ENCODE peak calls at places on chromosomes 4 and X, in six cellular contexts. One of them, this sample, is unnamed.

GRCh38 chrX:56986138-56986537 is 9.2 kb downstream of the SPIN3 start:
- DNase-seq in heart right ventricle: no peak
- DNase-seq in mesenchymal stem cell: no peak
- DNase-seq in hepatocyte: no peak
- DNase-seq in left lung: no peak
- DNase-seq in mucosa of descending colon: no peak
- DNase-seq in this sample: no peak

GRCh38 chr4:22695011-22695410 is 2.3 kb downstream of the GBA3 start:
- DNase-seq in heart right ventricle: no peak
- DNase-seq in hepatocyte: no peak
- DNase-seq in mucosa of descending colon: no peak
- DNase-seq in mesenchymal stem cell: no peak
- DNase-seq in left lung: no peak
- DNase-seq in this sample: no peak

GRCh38 chrX:19833034-19833677 is 54.2 kb downstream of the SH3KBP1 start:
- DNase-seq in mucosa of descending colon: no peak
- DNase-seq in mesenchymal stem cell: no peak
- DNase-seq in left lung: no peak
- DNase-seq in heart right ventricle: no peak
- DNase-seq in hepatocyte: no peak
- DNase-seq in this sample: no peak

GRCh38 chr4:93791570-93792195 is 36.9 kb upstream of the ATOH1 start:
- DNase-seq in hepatocyte: peak; percentile 84
- DNase-seq in mucosa of descending colon: peak; percentile 73
- DNase-seq in mesenchymal stem cell: peak; percentile 50
- DNase-seq in heart right ventricle: peak; percentile 30
- DNase-seq in left lung: no peak
- DNase-seq in this sample: no peak

GRCh38 chr4:10380695-10381094 is 76.5 kb downstream of the ZNF518B start:
- DNase-seq in left lung: no peak
- DNase-seq in mesenchymal stem cell: no peak
- DNase-seq in mucosa of descending colon: no peak
- DNase-seq in heart right ventricle: no peak
- DNase-seq in hepatocyte: no peak
- DNase-seq in this sample: no peak

GRCh38 chr4:3607690-3608514 is 75.7 kb upstream of the LRPAP1 start:
- DNase-seq in hepatocyte: no peak
- DNase-seq in heart right ventricle: no peak
- DNase-seq in left lung: no peak
- DNase-seq in mucosa of descending colon: no peak
- DNase-seq in mesenchymal stem cell: no peak
- DNase-seq in this sample: no peak

GRCh38 chr4:94408549-94409374 is 43.0 kb upstream of the PDLIM5 start:
- DNase-seq in heart right ventricle: no peak
- DNase-seq in hepatocyte: peak; percentile 52
- DNase-seq in left lung: no peak
- DNase-seq in mucosa of descending colon: no peak
- DNase-seq in mesenchymal stem cell: peak; percentile 77
- DNase-seq in this sample: no peak

GRCh38 chrX:72028701-72029470 is 102.8 kb downstream of the RTL5 start:
- DNase-seq in mesenchymal stem cell: no peak
- DNase-seq in heart right ventricle: no peak
- DNase-seq in hepatocyte: no peak
- DNase-seq in left lung: no peak
- DNase-seq in mucosa of descending colon: no peak
- DNase-seq in this sample: peak; percentile 7

GRCh38 chr4:74376888-74377483 is 12.0 kb downstream of the EREG start:
- DNase-seq in heart right ventricle: no peak
- DNase-seq in left lung: no peak
- DNase-seq in mucosa of descending colon: peak; percentile 24
- DNase-seq in mesenchymal stem cell: peak; percentile 79
- DNase-seq in hepatocyte: peak; percentile 66
- DNase-seq in this sample: no peak

GRCh38 chr4:184856277-184856609 is 30.5 kb upstream of the ACSL1 start:
- DNase-seq in mucosa of descending colon: no peak
- DNase-seq in heart right ventricle: no peak
- DNase-seq in left lung: no peak
- DNase-seq in hepatocyte: no peak
- DNase-seq in mesenchymal stem cell: no peak
- DNase-seq in this sample: no peak
- H3K4me1 ChIP-seq in mucosa of descending colon: no peaks in the 10 kb centered on the region
- H3K4me1 ChIP-seq in heart right ventricle: no peaks in the 10 kb centered on the region
- H3K4me1 ChIP-seq in left lung: peaks cover 87% of the 10 kb centered on the region
- H3K4me1 ChIP-seq in hepatocyte: no peaks in the 10 kb centered on the region
- H3K4me1 ChIP-seq in mesenchymal stem cell: no peaks in the 10 kb centered on the region
- H3K4me1 ChIP-seq in this sample: no peaks in the 10 kb centered on the region

GRCh38 chr4:147741190-147741788 is 9.4 kb downstream of the ARHGAP10 start:
- DNase-seq in mesenchymal stem cell: peak; percentile 71
- DNase-seq in heart right ventricle: no peak
- DNase-seq in left lung: no peak
- DNase-seq in hepatocyte: no peak
- DNase-seq in mucosa of descending colon: no peak
- DNase-seq in this sample: no peak

GRCh38 chr4:147736458-147736857 is 4.6 kb downstream of the ARHGAP10 start:
- DNase-seq in mesenchymal stem cell: peak; percentile 84
- DNase-seq in left lung: no peak
- DNase-seq in mucosa of descending colon: no peak
- DNase-seq in hepatocyte: no peak
- DNase-seq in heart right ventricle: no peak
- DNase-seq in this sample: no peak

GRCh38 chr4:147740176-147740575 is 8.3 kb downstream of the ARHGAP10 start:
- DNase-seq in heart right ventricle: no peak
- DNase-seq in mesenchymal stem cell: no peak
- DNase-seq in mucosa of descending colon: no peak
- DNase-seq in left lung: no peak
- DNase-seq in hepatocyte: no peak
- DNase-seq in this sample: no peak

GRCh38 chr4:147737623-147738022 is 5.7 kb downstream of the ARHGAP10 start:
- DNase-seq in mucosa of descending colon: no peak
- DNase-seq in mesenchymal stem cell: no peak
- DNase-seq in left lung: no peak
- DNase-seq in hepatocyte: no peak
- DNase-seq in heart right ventricle: no peak
- DNase-seq in this sample: no peak

DNA sequence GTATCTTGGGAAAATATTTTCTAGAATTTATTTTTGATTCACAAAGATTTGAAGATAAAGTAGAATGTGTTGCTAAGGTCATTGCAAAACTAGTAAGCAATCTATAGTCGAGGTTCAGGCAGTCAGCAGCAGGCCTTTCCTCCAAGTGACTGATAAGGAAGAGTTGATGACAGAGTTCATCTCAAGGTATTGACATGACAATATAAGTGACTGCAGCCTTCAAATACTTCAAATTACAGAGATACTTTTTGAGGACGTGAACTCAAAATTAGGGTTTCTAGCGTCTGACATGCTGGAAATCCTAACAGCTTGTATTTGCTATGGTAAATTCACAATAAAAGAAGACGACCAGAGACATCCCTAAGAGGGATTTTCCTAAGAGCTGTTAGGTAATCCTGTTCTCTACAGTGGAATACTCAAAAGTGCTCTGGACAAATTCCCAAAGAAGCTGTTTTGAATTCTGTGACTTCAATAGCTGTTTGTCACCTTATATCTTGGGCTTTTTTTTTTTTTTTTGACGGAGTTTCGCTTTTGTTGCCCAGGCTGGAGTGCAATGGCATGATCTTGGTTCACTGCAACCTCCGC is 7.4 kb downstream of the ARHGAP10 start:
- DNase-seq in hepatocyte: no peak
- DNase-seq in heart right ventricle: no peak
- DNase-seq in mesenchymal stem cell: peak; percentile 42
- DNase-seq in left lung: no peak
- DNase-seq in mucosa of descending colon: no peak
- DNase-seq in this sample: no peak
- H3K4me1 ChIP-seq in hepatocyte: peaks cover 35% of the 10 kb centered on the region
- H3K4me1 ChIP-seq in heart right ventricle: peaks cover 80% of the 10 kb centered on the region
- H3K4me1 ChIP-seq in mesenchymal stem cell: peaks cover 8% of the 10 kb centered on the region
- H3K4me1 ChIP-seq in left lung: peaks cover 9% of the 10 kb centered on the region
- H3K4me1 ChIP-seq in mucosa of descending colon: no peaks in the 10 kb centered on the region
- H3K4me1 ChIP-seq in this sample: no peaks in the 10 kb centered on the region

DNA sequence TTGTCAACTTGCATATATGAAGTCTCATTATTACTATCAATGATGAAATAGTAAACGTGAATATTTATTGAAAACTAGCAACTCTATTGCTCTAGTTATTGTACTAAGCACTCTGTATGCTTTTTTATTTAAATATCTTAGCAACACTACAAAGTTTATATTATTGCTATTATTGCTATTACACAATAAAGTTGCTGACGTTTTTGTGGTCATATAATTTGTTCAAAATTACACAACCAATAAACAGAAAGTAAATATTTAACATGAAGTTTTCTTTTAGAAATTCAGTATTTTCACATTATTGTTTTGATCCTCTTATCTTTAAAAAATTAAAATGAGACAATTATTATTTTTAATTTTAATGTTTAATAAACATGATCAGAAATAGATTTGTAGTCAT is 1521.1 kb upstream of the PCDH7 start:
- DNase-seq in mesenchymal stem cell: no peak
- DNase-seq in hepatocyte: no peak
- DNase-seq in heart right ventricle: no peak
- DNase-seq in mucosa of descending colon: no peak
- DNase-seq in left lung: no peak
- DNase-seq in this sample: no peak
- H3K4me1 ChIP-seq in mesenchymal stem cell: no peaks in the 10 kb centered on the region
- H3K4me1 ChIP-seq in hepatocyte: no peaks in the 10 kb centered on the region
- H3K4me1 ChIP-seq in heart right ventricle: no peaks in the 10 kb centered on the region
- H3K4me1 ChIP-seq in mucosa of descending colon: no peaks in the 10 kb centered on the region
- H3K4me1 ChIP-seq in left lung: no peaks in the 10 kb centered on the region
- H3K4me1 ChIP-seq in this sample: no peaks in the 10 kb centered on the region

GRCh38 chr4:168528131-168528949 is 31.5 kb downstream of the PALLD start:
- DNase-seq in left lung: no peak
- DNase-seq in mesenchymal stem cell: peak; percentile 46
- DNase-seq in hepatocyte: no peak
- DNase-seq in heart right ventricle: no peak
- DNase-seq in mucosa of descending colon: no peak
- DNase-seq in this sample: no peak
- H3K4me1 ChIP-seq in left lung: no peaks in the 10 kb centered on the region
- H3K4me1 ChIP-seq in mesenchymal stem cell: peaks cover 7% of the 10 kb centered on the region
- H3K4me1 ChIP-seq in hepatocyte: no peaks in the 10 kb centered on the region
- H3K4me1 ChIP-seq in heart right ventricle: peaks cover 47% of the 10 kb centered on the region
- H3K4me1 ChIP-seq in mucosa of descending colon: no peaks in the 10 kb centered on the region
- H3K4me1 ChIP-seq in this sample: no peaks in the 10 kb centered on the region

This sample was measured in breast epithelium.